ENCODE peak calls at places on chromosome 4, in four cellular contexts. G, R, Q and X are unnamed samples.

GRCh38 chr4:40629401-40630334 is at the start of gene RBM47:
- DNase-seq in G (no peak), R (peak), Q (peak), X (peak)

GRCh38 chr4:55947254-55947882 is 1.4 kb upstream of the CEP135 start:
- DNase-seq in G (no peak), R (peak), Q (no peak), X (peak)

GRCh38 chr4:143762511-143762910 is 62.0 kb upstream of the FREM3 start:
- DNase-seq in G (no peak), R (no peak), Q (no peak), X (no peak)

GRCh38 chr4:127781303-127782024 is 658 bp upstream of the HSPA4L start:
- DNase-seq in G (no peak), R (no peak), Q (peak), X (no peak)

GRCh38 chr4:67198757-67199156 is 346.5 kb downstream of the CENPC start:
- DNase-seq in G (no peak), R (peak), Q (peak), X (peak)

GRCh38 chr4:137312257-137312656 is 220.0 kb downstream of the PCDH18 start:
- DNase-seq in G (no peak), R (peak), Q (peak), X (no peak)

GRCh38 chr4:7323872-7324650 is 110.7 kb downstream of the PSAPL1 start:
- DNase-seq in G (no peak), R (no peak), Q (no peak), X (no peak)

GRCh38 chr4:23333556-23333945 is 556.3 kb downstream of the PPARGC1A start:
- DNase-seq in G (no peak), R (no peak), Q (peak), X (no peak)

GRCh38 chr4:102868782-102869568 is at the start of gene CISD2:
- DNase-seq in G (peak), R (peak), Q (peak), X (peak)

GRCh38 chr4:110624904-110625494 is 2.1 kb upstream of the PITX2 start:
- DNase-seq in G (no peak), R (no peak), Q (no peak), X (no peak)

GRCh38 chr4:86497980-86498379 is 96.1 kb upstream of the PTPN13 start:
- DNase-seq in G (no peak), R (peak), Q (no peak), X (no peak)

GRCh38 chr4:150229538-150229937 is 151.3 kb downstream of the DCLK2 start:
- DNase-seq in G (no peak), R (peak), Q (peak), X (peak)

GRCh38 chr4:39706334-39706733 is 8.4 kb downstream of the UBE2K start:
- DNase-seq in G (no peak), R (peak), Q (peak), X (peak)

GRCh38 chr4:124199185-124199584 is 513.3 kb downstream of the ANKRD50 start:
- DNase-seq in G (no peak), R (no peak), Q (no peak), X (no peak)

GRCh38 chr4:157280673-157281072 is 60.1 kb downstream of the GRIA2 start:
- DNase-seq in G (no peak), R (no peak), Q (no peak), X (no peak)

GRCh38 chr4:89661490-89661889 is 175.5 kb downstream of the SNCA start:
- DNase-seq in G (no peak), R (peak), Q (peak), X (peak)

GRCh38 chr4:8592366-8593267 is at the start of gene CPZ:
- DNase-seq in G (no peak), R (peak), Q (peak), X (no peak)

GRCh38 chr4:158209825-158210807 is at the start of gene TMEM144:
- DNase-seq in G (no peak), R (peak), Q (peak), X (peak)

GRCh38 chr4:88892646-88893045 is 164.3 kb downstream of the FAM13A start:
- DNase-seq in G (no peak), R (no peak), Q (no peak), X (no peak)

GRCh38 chr4:169716677-169717076 is 41.1 kb downstream of the HPF1 start:
- DNase-seq in G (no peak), R (peak), Q (peak), X (peak)

DNA sequence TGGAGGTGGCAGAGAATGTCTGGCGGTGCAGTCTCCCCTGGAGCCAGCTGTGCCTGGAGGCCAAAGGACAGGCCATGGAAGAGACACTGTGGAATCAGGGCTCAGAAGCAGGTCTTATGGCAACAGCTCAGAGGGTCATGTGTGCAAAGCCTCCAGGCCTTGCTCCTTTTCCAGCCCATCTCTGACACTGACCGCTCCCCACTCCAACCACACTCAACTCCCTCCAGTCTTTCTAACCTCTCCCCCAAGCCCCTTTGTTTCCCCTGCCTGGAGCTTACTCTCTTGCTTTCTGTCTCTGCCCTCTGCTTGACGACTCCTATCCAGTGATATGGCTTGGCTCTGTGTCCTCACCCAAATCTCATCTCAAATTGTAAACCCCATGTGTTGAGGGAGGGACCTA is 34.2 kb upstream of the CRMP1 start:
- DNase-seq in G (no peak), R (no peak), Q (no peak), X (no peak)
- H3K4me3 ChIP-seq in G (no peak), R (no peak), Q (no peak), X (no peak)

DNA sequence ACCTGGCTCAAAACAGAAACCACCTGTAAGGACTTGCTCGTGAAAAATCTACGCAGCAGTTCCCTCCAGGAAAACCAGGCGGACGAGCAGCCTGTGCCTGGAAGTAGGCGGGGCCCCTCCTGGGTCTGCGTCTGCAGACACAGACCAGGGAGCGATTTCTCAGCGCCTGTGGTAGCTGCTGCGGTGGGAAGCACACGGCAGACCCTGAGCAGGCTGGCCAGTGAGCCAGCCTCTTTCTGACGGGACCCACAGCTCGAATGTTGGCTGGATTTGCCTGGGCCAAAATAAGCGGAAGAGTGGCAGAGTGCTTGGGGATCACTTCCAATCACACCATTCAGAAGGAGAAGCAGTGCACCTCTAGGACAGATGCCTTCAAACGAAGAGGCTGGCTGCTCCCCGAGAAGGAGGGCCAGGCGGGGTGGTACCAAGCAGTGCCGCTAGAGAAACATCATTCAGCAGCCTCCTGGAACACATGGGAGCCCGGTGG is 86.0 kb downstream of the GATB start:
- DNase-seq in G (no peak), R (no peak), Q (peak), X (peak)
- H3K4me3 ChIP-seq in G (no peak), R (no peak), Q (no peak), X (peak)

DNA sequence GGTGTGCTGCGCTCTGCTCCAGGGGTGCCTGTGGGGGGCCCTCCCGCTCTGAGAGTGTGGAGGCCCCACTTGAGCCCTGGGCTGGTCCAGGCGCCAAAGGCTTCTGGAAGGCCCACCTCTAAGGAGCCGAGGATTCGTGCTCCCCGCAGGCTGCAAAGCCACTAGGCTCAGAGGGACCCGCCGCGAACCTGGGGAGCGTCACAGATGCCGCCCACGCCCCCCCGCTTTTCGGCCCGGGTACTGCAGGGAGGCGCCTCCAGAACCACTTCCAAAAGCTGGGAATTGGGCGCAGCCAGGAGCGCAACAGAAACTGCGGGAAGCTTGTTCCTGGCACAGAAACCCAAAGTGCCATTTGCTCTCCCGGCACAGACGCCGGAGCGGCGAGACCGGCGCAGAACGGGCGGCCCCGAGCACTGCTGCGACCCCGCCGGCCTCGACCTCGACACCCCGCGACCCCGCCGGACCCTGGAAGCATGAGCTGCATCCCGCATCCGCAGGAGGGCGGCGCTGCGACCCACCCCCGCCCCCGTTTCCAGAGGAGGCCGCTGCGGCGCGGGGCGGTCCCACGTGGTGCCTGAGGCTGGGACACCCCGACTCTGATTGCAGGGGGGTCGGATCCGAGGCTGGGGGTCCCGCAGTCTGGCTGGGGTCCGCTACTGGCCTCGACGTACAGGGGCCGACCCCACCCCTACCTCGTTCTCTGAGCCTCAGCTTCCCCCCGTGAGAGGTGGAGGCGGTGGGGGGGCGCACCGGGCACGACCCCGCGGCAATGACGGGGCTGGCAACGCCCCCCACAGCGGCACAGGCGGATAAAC is 30.8 kb downstream of the CPLX1 start:
- DNase-seq in G (no peak), R (no peak), Q (no peak), X (no peak)
- H3K4me3 ChIP-seq in G (no peak), R (no peak), Q (no peak), X (no peak)

DNA sequence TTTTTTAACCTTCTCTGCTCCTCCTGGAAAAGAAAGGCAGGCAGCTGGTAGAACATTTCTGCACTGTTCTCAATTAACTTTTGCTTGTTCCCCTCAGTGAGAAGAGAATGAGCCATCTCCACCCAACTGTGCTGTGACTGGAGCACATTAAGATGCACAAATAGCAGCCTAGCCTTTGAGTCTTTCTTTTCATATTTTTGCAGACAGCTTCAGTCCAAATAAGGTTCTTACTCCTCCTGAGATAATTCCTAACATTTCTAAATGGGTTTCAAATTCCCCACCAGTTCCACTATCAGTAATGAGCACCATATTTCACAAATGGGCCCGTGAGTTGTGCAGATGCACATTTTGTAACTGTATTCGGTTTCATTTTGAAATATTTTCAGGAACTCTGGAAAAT is 118.6 kb downstream of the SPCS3 start:
- DNase-seq in G (no peak), R (no peak), Q (no peak), X (no peak)
- H3K4me3 ChIP-seq in G (no peak), R (no peak), Q (no peak), X (no peak)

DNA sequence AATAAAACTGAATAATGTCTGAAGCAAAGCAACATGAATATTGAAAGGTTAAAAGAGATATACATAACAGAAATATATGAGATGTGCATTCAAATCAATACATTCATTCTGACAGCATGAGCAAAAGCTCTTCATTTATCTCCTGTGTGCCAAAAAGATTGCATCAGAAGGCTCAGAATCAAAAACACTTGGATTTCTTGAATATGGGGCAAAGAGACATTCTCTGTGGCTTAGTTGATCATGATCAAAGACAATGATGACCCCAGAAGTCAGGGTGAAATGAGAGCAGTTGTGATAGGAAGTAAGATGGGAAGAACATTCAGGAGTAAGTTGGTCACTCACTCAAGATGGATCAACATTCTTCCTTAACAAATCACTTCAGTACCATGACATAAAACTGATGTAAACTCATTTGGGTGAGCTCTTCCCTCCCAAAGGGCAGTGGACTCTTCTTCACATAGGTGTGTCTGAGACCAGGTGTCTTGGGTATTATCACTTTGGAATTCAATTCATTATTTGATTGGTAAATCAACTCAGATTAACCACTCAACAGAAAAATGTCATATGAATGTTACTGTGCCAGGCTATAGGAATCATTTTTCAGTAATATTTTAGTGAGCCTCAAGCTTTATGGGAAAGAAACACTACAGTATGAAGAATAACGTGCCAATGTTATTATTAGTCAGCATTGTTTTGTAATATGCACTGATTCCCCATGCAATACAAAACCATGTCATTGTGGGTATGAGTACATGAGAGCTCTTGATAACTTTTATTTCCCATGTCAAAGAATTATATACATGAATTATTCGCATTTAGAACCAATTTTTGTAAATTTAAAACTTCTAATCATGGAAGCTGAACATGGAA is 58.4 kb upstream of the ETNPPL start:
- DNase-seq in G (no peak), R (no peak), Q (no peak), X (no peak)
- H3K4me3 ChIP-seq in G (no peak), R (no peak), Q (no peak), X (no peak)